ENCODE peak calls at places on chromosomes 13 and 19, in ten cellular contexts. I, Y, H, W, C, S, J, G, T and M are unnamed samples.

GRCh38 chr19:29528946-29529645 is 3.3 kb downstream of the VSTM2B start:
- DNase-seq in G (no peak), J (no peak), T (peak), Y (no peak), I (peak), H (no peak), S (no peak), C (no peak), W (no peak), M (no peak)

GRCh38 chr19:12703056-12703455 is 6.6 kb upstream of the FBXW9 start:
- DNase-seq in T (no peak), Y (no peak), J (no peak), G (no peak), I (no peak), W (no peak), S (no peak), C (no peak), H (no peak), M (no peak)

GRCh38 chr19:49106648-49107135 is 7.5 kb upstream of the LIN7B start:
- DNase-seq in W (no peak), Y (no peak), T (no peak), H (peak), J (no peak), S (no peak), G (no peak), C (no peak), I (peak), M (no peak)

GRCh38 chr19:18425515-18426415 is 6.6 kb downstream of the SSBP4 start:
- DNase-seq in J (no peak), C (no peak), T (peak), H (no peak), Y (no peak), S (no peak), G (no peak), I (no peak), W (no peak), M (no peak)

GRCh38 chr19:13937479-13938360 is 497 bp downstream of the PODNL1 start:
- DNase-seq in Y (no peak), W (no peak), G (no peak), J (no peak), H (no peak), S (no peak), I (no peak), T (no peak), C (no peak), M (no peak)

GRCh38 chr19:48319647-48320537 is 5.5 kb upstream of the EMP3 start:
- DNase-seq in C (peak), G (no peak), T (peak), H (peak), J (no peak), S (no peak), W (peak), Y (peak), I (peak), M (peak)

GRCh38 chr19:33640773-33641172 is 19.0 kb downstream of the CHST8 start:
- DNase-seq in J (no peak), G (no peak), C (no peak), S (no peak), T (no peak), Y (no peak), I (peak), H (no peak), W (no peak), M (no peak)

GRCh38 chr19:45952691-45953505 is 20.8 kb downstream of the NOVA2 start:
- DNase-seq in I (peak), C (no peak), J (no peak), Y (no peak), S (no peak), T (no peak), G (no peak), H (peak), W (no peak), M (peak)

GRCh38 chr13:29994911-29995601 is 144.6 kb upstream of the UBL3 start:
- DNase-seq in H (no peak), W (no peak), C (no peak), J (peak), T (no peak), I (no peak), S (no peak), G (no peak), Y (no peak), M (no peak)

GRCh38 chr19:52336117-52336811 is at the start of gene ZNF610:
- DNase-seq in Y (peak), S (peak), H (peak), J (peak), C (peak), G (peak), I (peak), W (peak), T (peak), M (peak)

GRCh38 chr13:99900960-99901359 is 70.6 kb downstream of the ZIC5 start:
- DNase-seq in G (no peak), W (no peak), I (no peak), S (no peak), H (no peak), T (no peak), Y (no peak), C (no peak), J (no peak), M (no peak)

GRCh38 chr13:89695343-89696257 is 1651.9 kb upstream of the MIR17HG start:
- DNase-seq in Y (no peak), C (no peak), T (no peak), J (no peak), W (no peak), I (no peak), S (no peak), G (no peak), H (peak), M (peak)

GRCh38 chr13:100130092-100130491 is 41.2 kb downstream of the PCCA start:
- DNase-seq in W (no peak), C (no peak), H (no peak), G (no peak), S (no peak), J (no peak), T (no peak), Y (no peak), I (no peak), M (no peak)

GRCh38 chr13:43664700-43665191 is 122.0 kb downstream of the ENOX1 start:
- DNase-seq in J (no peak), G (no peak), T (peak), S (no peak), W (no peak), Y (no peak), I (no peak), H (peak), C (no peak), M (no peak)

GRCh38 chr13:37602743-37603381 is 4.3 kb upstream of the POSTN start:
- DNase-seq in G (no peak), H (no peak), I (no peak), C (no peak), Y (no peak), S (peak), J (no peak), T (no peak), W (no peak), M (no peak)

GRCh38 chr13:22114630-22115311 is 443.9 kb downstream of the FGF9 start:
- DNase-seq in Y (no peak), T (no peak), W (no peak), H (no peak), I (no peak), S (peak), J (no peak), G (peak), C (peak), M (peak)

GRCh38 chr13:110316196-110316595 is 9.1 kb downstream of the COL4A2 start:
- DNase-seq in Y (no peak), I (no peak), G (no peak), T (peak), J (no peak), S (no peak), H (no peak), W (no peak), C (no peak), M (no peak)
- TF ChIP-seq POLR2AphosphoS5 in Y (no peak), I (peak), G (no peak), T (no peak), J (peak), S (no peak), H (no peak), W (no peak), C (no peak), M (no peak)

GRCh38 chr19:38647368-38647965 is at the start of gene ACTN4:
- DNase-seq in W (peak), Y (peak), I (peak), S (peak), H (peak), J (peak), G (peak), T (peak), C (peak), M (peak)
- TF ChIP-seq POLR2AphosphoS5 in W (peak), Y (peak), I (peak), S (peak), H (peak), J (peak), G (peak), T (peak), C (peak), M (peak)

GRCh38 chr13:20221772-20222171 is 10.3 kb downstream of the GJB6 start:
- DNase-seq in T (no peak), I (no peak), G (no peak), H (no peak), J (no peak), W (no peak), Y (no peak), C (peak), S (no peak), M (peak)

GRCh38 chr13:20222553-20222952 is 9.6 kb downstream of the GJB6 start:
- DNase-seq in Y (no peak), J (no peak), G (no peak), T (no peak), H (no peak), S (no peak), I (no peak), W (no peak), C (no peak), M (peak)

GRCh38 chr13:20219585-20219984 is 12.5 kb downstream of the GJB6 start:
- DNase-seq in Y (no peak), W (no peak), C (no peak), T (no peak), I (no peak), G (no peak), H (no peak), J (no peak), S (peak), M (no peak)

DNA sequence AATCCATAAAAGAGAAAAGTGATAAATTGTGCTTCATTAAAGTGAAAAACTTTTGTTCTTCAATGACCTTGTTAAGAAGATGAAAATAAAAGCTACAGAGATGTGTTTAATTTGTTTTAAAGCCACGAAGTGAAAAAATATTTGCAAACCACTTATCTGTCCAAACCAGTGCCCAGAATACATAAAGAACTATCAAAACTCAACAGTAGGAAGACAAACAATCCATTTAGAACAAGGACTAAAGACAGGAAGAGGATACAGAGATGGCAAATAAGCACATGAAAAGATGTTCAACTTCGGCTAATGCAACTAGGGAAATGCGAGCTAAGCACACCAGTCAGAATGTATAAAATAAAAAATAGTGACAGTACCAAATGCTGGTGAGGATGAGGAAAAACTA is 15.0 kb downstream of the GJB6 start:
- DNase-seq in C (no peak), T (no peak), G (no peak), S (no peak), I (no peak), H (no peak), J (no peak), Y (no peak), W (no peak), M (no peak)
- TF ChIP-seq POLR2AphosphoS5 in C (no peak), T (no peak), G (no peak), S (no peak), I (no peak), H (no peak), J (no peak), Y (no peak), W (no peak), M (no peak)

DNA sequence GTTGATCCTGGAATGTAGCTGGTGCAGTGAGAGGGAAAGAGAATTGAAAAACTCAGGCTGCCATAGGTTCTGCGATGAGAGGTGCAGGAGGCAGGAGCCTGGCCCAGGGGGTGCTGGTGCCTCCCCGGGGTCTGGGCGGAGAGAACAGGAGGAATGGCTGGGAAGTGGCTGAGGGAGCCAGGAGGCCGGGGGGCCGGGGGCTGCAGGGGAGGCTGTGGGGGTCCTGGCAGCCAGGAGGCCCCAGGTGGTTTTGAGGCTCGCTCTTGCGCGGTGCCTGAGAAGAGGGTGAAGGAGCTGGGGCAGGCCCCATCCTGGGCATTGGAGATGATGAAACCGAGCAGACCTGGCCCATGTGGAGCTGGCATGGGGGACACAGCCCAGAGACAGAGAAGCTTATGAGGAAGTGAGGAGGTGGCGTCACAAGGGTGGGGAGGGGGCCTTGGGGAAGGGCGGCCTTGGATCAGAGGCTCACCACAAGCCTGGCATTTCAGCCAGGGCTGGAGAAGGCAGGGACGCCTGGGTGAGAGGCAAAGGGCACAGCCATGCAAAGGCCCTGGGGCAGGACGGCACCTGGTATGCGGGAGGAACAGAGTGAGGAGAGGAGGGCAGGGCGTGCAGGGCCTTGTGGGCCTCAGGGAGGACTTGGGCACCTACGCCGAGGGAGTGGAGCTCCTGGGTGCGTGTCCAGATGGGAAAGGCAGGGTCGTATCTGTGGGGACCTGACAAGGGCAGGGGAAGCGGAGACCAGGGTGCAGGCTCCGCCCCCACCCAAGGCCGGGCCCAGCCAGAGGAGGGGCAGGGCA is 1.3 kb upstream of the TEKTIP1 start:
- DNase-seq in T (no peak), S (no peak), C (no peak), I (no peak), G (no peak), J (no peak), H (no peak), W (no peak), Y (no peak), M (no peak)
- TF ChIP-seq POLR2AphosphoS5 in T (no peak), S (no peak), C (no peak), I (peak), G (no peak), J (peak), H (no peak), W (no peak), Y (peak), M (peak)

GRCh38 chr19:1354496-1355257 is 29.0 kb upstream of the NDUFS7 start:
- DNase-seq in Y (no peak), C (peak), S (peak), G (peak), H (peak), J (peak), W (peak), I (peak), T (peak), M (peak)
- TF ChIP-seq POLR2AphosphoS5 in Y (peak), C (peak), S (no peak), G (no peak), H (peak), J (peak), W (peak), I (peak), T (peak), M (no peak)

DNA sequence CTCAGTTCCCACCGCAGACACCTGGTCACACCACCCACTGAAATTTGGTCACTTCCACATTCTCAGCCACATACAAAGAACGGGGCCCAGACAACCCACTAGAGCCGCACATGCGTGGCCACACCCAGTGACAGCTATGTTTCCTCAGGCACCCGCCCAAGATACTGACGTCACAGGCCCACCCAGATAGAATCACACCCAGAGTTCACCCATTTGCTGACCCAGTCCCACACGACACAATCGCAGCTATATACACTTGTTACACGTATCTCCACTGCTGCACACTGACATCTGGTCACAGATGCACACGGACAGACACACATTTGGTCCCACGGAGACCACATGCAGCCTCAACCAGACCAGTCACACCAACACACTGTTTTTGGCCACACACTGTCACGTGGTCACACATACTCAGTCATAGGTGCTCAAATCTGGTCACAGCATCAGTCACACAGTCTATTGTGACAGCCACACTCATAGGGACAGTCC is 2.9 kb downstream of the NUMBL start:
- DNase-seq in C (peak), H (peak), W (no peak), I (peak), J (peak), G (no peak), Y (no peak), S (no peak), T (peak), M (no peak)
- TF ChIP-seq POLR2AphosphoS5 in C (no peak), H (no peak), W (no peak), I (peak), J (peak), G (no peak), Y (no peak), S (no peak), T (peak), M (no peak)

GRCh38 chr13:23378009-23378632 is 55.4 kb downstream of the SACS start:
- DNase-seq in C (no peak), Y (no peak), G (peak), J (no peak), I (no peak), S (peak), T (no peak), H (no peak), W (no peak), M (peak)
- TF ChIP-seq POLR2AphosphoS5 in C (no peak), Y (no peak), G (no peak), J (peak), I (no peak), S (no peak), T (no peak), H (peak), W (no peak), M (no peak)

GRCh38 chr19:16509141-16510061 is 13.2 kb downstream of the C19orf44 start:
- DNase-seq in G (no peak), S (no peak), J (no peak), C (no peak), T (no peak), H (no peak), Y (no peak), I (no peak), W (no peak), M (no peak)
- TF ChIP-seq POLR2AphosphoS5 in G (no peak), S (no peak), J (peak), C (no peak), T (no peak), H (no peak), Y (no peak), I (no peak), W (peak), M (no peak)